ENCODE peak calls at places on chromosomes 5 and 9, in eight cellular contexts. One of them, this sample, is unnamed.

GRCh38 chr5:126883801-126884200 is 106.9 kb downstream of the LMNB1 start:
- DNase-seq in left lung: no peak
- DNase-seq in CD4-positive, alpha-beta T cell: no peak
- DNase-seq in GM23338: no peak
- DNase-seq in dorsolateral prefrontal cortex: no peak
- DNase-seq in adrenal gland: no peak
- DNase-seq in GM20000: no peak
- DNase-seq in psoas muscle: no peak
- DNase-seq in this sample: no peak

GRCh38 chr5:112333236-112333850 is 85.7 kb downstream of the EPB41L4A start:
- DNase-seq in left lung: no peak
- DNase-seq in CD4-positive, alpha-beta T cell: no peak
- DNase-seq in GM23338: no peak
- DNase-seq in dorsolateral prefrontal cortex: no peak
- DNase-seq in adrenal gland: no peak
- DNase-seq in GM20000: no peak
- DNase-seq in psoas muscle: no peak
- DNase-seq in this sample: no peak

GRCh38 chr9:23663536-23663935 is 162.5 kb downstream of the ELAVL2 start:
- DNase-seq in left lung: no peak
- DNase-seq in CD4-positive, alpha-beta T cell: no peak
- DNase-seq in GM23338: no peak
- DNase-seq in dorsolateral prefrontal cortex: no peak
- DNase-seq in adrenal gland: no peak
- DNase-seq in GM20000: no peak
- DNase-seq in psoas muscle: no peak
- DNase-seq in this sample: no peak

GRCh38 chr9:4762108-4762888 is 21.3 kb upstream of the AK3 start:
- DNase-seq in left lung: no peak
- DNase-seq in CD4-positive, alpha-beta T cell: peak
- DNase-seq in GM23338: peak
- DNase-seq in dorsolateral prefrontal cortex: peak
- DNase-seq in adrenal gland: peak
- DNase-seq in GM20000: peak
- DNase-seq in psoas muscle: peak
- DNase-seq in this sample: peak

GRCh38 chr5:6446626-6447309 is 1.9 kb upstream of the UBE2QL1 start:
- DNase-seq in left lung: no peak
- DNase-seq in CD4-positive, alpha-beta T cell: no peak
- DNase-seq in GM23338: peak
- DNase-seq in dorsolateral prefrontal cortex: no peak
- DNase-seq in adrenal gland: no peak
- DNase-seq in GM20000: no peak
- DNase-seq in psoas muscle: no peak
- DNase-seq in this sample: no peak

GRCh38 chr5:1983401-1983800 is 100.7 kb upstream of the IRX4 start:
- DNase-seq in left lung: no peak
- DNase-seq in CD4-positive, alpha-beta T cell: no peak
- DNase-seq in GM23338: peak
- DNase-seq in dorsolateral prefrontal cortex: no peak
- DNase-seq in adrenal gland: no peak
- DNase-seq in GM20000: no peak
- DNase-seq in psoas muscle: no peak
- DNase-seq in this sample: no peak

GRCh38 chr9:136243631-136244030 is 2.0 kb downstream of the QSOX2 start:
- DNase-seq in left lung: no peak
- DNase-seq in CD4-positive, alpha-beta T cell: no peak
- DNase-seq in GM23338: no peak
- DNase-seq in dorsolateral prefrontal cortex: no peak
- DNase-seq in adrenal gland: no peak
- DNase-seq in GM20000: no peak
- DNase-seq in psoas muscle: no peak
- DNase-seq in this sample: no peak

GRCh38 chr5:113204525-113205161 is 228.0 kb downstream of the DCP2 start:
- DNase-seq in left lung: no peak
- DNase-seq in CD4-positive, alpha-beta T cell: no peak
- DNase-seq in GM23338: no peak
- DNase-seq in dorsolateral prefrontal cortex: peak
- DNase-seq in adrenal gland: peak
- DNase-seq in GM20000: no peak
- DNase-seq in psoas muscle: peak
- DNase-seq in this sample: no peak

GRCh38 chr5:154472871-154473580 is 5.0 kb downstream of the HAND1 start:
- DNase-seq in left lung: peak
- DNase-seq in CD4-positive, alpha-beta T cell: no peak
- DNase-seq in GM23338: peak
- DNase-seq in dorsolateral prefrontal cortex: no peak
- DNase-seq in adrenal gland: no peak
- DNase-seq in GM20000: no peak
- DNase-seq in psoas muscle: no peak
- DNase-seq in this sample: no peak

GRCh38 chr5:170277953-170278352 is 19.6 kb downstream of the LCP2 start:
- DNase-seq in left lung: no peak
- DNase-seq in CD4-positive, alpha-beta T cell: no peak
- DNase-seq in GM23338: peak
- DNase-seq in dorsolateral prefrontal cortex: no peak
- DNase-seq in adrenal gland: no peak
- DNase-seq in GM20000: no peak
- DNase-seq in psoas muscle: no peak
- DNase-seq in this sample: no peak

GRCh38 chr9:7369384-7369821 is 430.2 kb downstream of the DMAC1 start:
- DNase-seq in left lung: no peak
- DNase-seq in CD4-positive, alpha-beta T cell: no peak
- DNase-seq in GM23338: no peak
- DNase-seq in dorsolateral prefrontal cortex: no peak
- DNase-seq in adrenal gland: no peak
- DNase-seq in GM20000: no peak
- DNase-seq in psoas muscle: no peak
- DNase-seq in this sample: no peak

GRCh38 chr9:137893670-137894069 is 16.1 kb downstream of the CACNA1B start:
- DNase-seq in left lung: no peak
- DNase-seq in CD4-positive, alpha-beta T cell: no peak
- DNase-seq in GM23338: no peak
- DNase-seq in dorsolateral prefrontal cortex: no peak
- DNase-seq in adrenal gland: no peak
- DNase-seq in GM20000: no peak
- DNase-seq in psoas muscle: no peak
- DNase-seq in this sample: no peak

GRCh38 chr5:38404667-38405276 is 146.4 kb downstream of the EGFLAM start:
- DNase-seq in left lung: no peak
- DNase-seq in CD4-positive, alpha-beta T cell: no peak
- DNase-seq in GM23338: peak
- DNase-seq in dorsolateral prefrontal cortex: no peak
- DNase-seq in adrenal gland: no peak
- DNase-seq in GM20000: no peak
- DNase-seq in psoas muscle: no peak
- DNase-seq in this sample: no peak
- TF ChIP-seq CTCF in left lung: no peak
- TF ChIP-seq CTCF in CD4-positive, alpha-beta T cell: no peak
- TF ChIP-seq CTCF in GM23338: peak
- TF ChIP-seq CTCF in dorsolateral prefrontal cortex: no peak
- TF ChIP-seq CTCF in adrenal gland: no peak
- TF ChIP-seq CTCF in GM20000: no peak
- TF ChIP-seq CTCF in psoas muscle: no peak
- TF ChIP-seq CTCF in this sample: peak

GRCh38 chr5:117761190-117761589 is 1186.6 kb upstream of the SEMA6A start:
- DNase-seq in left lung: no peak
- DNase-seq in CD4-positive, alpha-beta T cell: no peak
- DNase-seq in GM23338: peak
- DNase-seq in dorsolateral prefrontal cortex: no peak
- DNase-seq in adrenal gland: no peak
- DNase-seq in GM20000: no peak
- DNase-seq in psoas muscle: no peak
- DNase-seq in this sample: no peak
- TF ChIP-seq CTCF in left lung: no peak
- TF ChIP-seq CTCF in CD4-positive, alpha-beta T cell: no peak
- TF ChIP-seq CTCF in GM23338: no peak
- TF ChIP-seq CTCF in dorsolateral prefrontal cortex: no peak
- TF ChIP-seq CTCF in adrenal gland: no peak
- TF ChIP-seq CTCF in GM20000: no peak
- TF ChIP-seq CTCF in psoas muscle: no peak
- TF ChIP-seq CTCF in this sample: no peak

GRCh38 chr5:109482748-109483147 is 73.0 kb upstream of the PJA2 start:
- DNase-seq in left lung: no peak
- DNase-seq in CD4-positive, alpha-beta T cell: no peak
- DNase-seq in GM23338: peak
- DNase-seq in dorsolateral prefrontal cortex: no peak
- DNase-seq in adrenal gland: no peak
- DNase-seq in GM20000: no peak
- DNase-seq in psoas muscle: no peak
- DNase-seq in this sample: no peak

GRCh38 chr5:109478830-109479229 is 69.1 kb upstream of the PJA2 start:
- DNase-seq in left lung: no peak
- DNase-seq in CD4-positive, alpha-beta T cell: no peak
- DNase-seq in GM23338: no peak
- DNase-seq in dorsolateral prefrontal cortex: no peak
- DNase-seq in adrenal gland: no peak
- DNase-seq in GM20000: no peak
- DNase-seq in psoas muscle: no peak
- DNase-seq in this sample: no peak

GRCh38 chr5:109483395-109483974 is 73.7 kb upstream of the PJA2 start:
- DNase-seq in left lung: no peak
- DNase-seq in CD4-positive, alpha-beta T cell: no peak
- DNase-seq in GM23338: no peak
- DNase-seq in dorsolateral prefrontal cortex: no peak
- DNase-seq in adrenal gland: no peak
- DNase-seq in GM20000: no peak
- DNase-seq in psoas muscle: no peak
- DNase-seq in this sample: no peak

GRCh38 chr5:109476292-109476691 is 66.5 kb upstream of the PJA2 start:
- DNase-seq in left lung: no peak
- DNase-seq in CD4-positive, alpha-beta T cell: no peak
- DNase-seq in GM23338: no peak
- DNase-seq in dorsolateral prefrontal cortex: no peak
- DNase-seq in adrenal gland: no peak
- DNase-seq in GM20000: no peak
- DNase-seq in psoas muscle: no peak
- DNase-seq in this sample: no peak

DNA sequence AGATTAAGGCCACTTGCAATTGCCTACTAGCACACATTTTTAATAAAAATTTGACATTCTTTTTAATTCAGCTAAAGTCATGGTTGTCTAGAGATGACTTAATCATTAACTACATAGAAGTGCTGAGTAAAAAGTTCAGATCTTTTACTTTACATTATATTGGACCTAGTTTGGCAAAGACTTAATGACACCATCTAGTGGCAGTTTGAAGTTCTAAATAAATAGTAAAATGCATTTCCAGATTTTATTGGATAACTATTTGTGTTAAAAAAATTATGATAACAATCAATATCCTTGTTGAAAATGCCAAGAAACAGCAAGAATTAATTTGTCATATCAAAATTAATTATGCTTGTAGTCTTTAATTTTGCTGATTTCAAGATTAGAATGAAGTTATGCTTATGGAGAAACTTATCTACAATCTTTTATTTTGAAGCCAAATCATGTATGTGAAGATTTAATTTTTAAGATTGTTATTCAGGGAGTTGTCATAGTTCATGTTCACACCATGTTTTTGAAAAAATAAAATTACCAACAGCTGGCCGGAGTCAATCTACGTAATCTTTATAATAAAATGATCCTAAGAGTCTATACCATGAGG is 69.6 kb upstream of the PJA2 start:
- DNase-seq in left lung: no peak
- DNase-seq in CD4-positive, alpha-beta T cell: no peak
- DNase-seq in GM23338: peak
- DNase-seq in dorsolateral prefrontal cortex: no peak
- DNase-seq in adrenal gland: no peak
- DNase-seq in GM20000: peak
- DNase-seq in psoas muscle: no peak
- DNase-seq in this sample: no peak
- TF ChIP-seq CTCF in left lung: peak
- TF ChIP-seq CTCF in CD4-positive, alpha-beta T cell: peak
- TF ChIP-seq CTCF in GM23338: peak
- TF ChIP-seq CTCF in dorsolateral prefrontal cortex: peak
- TF ChIP-seq CTCF in adrenal gland: peak
- TF ChIP-seq CTCF in GM20000: peak
- TF ChIP-seq CTCF in psoas muscle: peak
- TF ChIP-seq CTCF in this sample: peak

DNA sequence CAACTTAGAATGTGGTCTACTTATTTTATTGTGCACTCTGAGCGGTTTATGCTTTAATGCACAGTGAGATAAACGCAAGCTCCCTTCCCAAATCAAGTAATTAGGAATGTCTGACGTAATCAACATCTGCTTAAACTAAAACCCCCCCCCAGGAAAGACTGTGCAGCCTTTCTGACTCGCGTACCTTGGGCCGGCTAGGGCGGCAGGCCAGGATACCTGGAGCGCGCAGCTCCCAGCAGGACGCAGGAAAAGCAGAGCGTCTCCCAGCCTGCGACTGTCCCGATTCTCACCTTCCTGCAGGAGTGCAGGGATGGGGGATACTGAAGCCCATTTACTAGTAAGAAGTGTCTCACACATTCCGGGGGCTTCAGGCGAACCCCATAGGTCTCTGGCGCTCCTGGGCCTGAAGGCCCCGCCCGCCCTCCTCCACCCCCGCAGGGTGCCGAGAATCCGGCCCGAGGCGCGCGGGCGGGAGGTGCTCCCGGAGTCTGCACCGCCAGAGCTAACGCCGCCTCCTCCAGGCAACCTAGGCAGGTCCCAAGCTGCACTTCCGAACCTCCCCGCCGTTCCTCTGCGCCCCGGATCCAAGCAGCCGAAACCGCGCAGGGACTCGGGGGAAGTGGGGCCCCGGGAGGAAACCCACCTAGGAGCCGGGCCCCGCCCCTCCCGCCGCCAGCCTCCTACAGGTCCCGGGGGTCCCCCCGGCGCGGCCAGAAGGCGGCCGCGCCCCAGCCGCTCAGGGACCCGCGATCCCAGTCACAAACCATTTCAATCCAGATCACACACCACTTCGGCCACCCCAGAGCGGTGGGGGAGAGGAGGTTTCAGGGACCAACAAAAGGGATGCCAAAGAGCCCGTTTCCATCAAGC is 1.4 kb downstream of the ROR2 start:
- DNase-seq in left lung: no peak
- DNase-seq in CD4-positive, alpha-beta T cell: no peak
- DNase-seq in GM23338: peak
- DNase-seq in dorsolateral prefrontal cortex: no peak
- DNase-seq in adrenal gland: peak
- DNase-seq in GM20000: peak
- DNase-seq in psoas muscle: peak
- DNase-seq in this sample: no peak
- TF ChIP-seq CTCF in left lung: no peak
- TF ChIP-seq CTCF in CD4-positive, alpha-beta T cell: no peak
- TF ChIP-seq CTCF in GM23338: peak
- TF ChIP-seq CTCF in dorsolateral prefrontal cortex: no peak
- TF ChIP-seq CTCF in adrenal gland: peak
- TF ChIP-seq CTCF in GM20000: no peak
- TF ChIP-seq CTCF in psoas muscle: no peak
- TF ChIP-seq CTCF in this sample: no peak